ENCODE peak calls at places on chromosomes 12 and 14, in eight cellular contexts. A is lung, V is caudate nucleus, S is left lung, W is uterus, Y is fibroblast of lung, X is lower lobe of right lung, L is Panc1. R is an unnamed sample.

GRCh38 chr14:50530358-50530757 is 2.0 kb downstream of the MAP4K5 start:
- DNase-seq in V (no peak), Y (peak; percentile 47), X (no peak), S (no peak), A (no peak), W (no peak), L (no peak), R (no peak)

GRCh38 chr12:65609359-65609771 is 214.9 kb upstream of the HMGA2 start:
- DNase-seq in V (no peak), S (no peak), W (no peak), Y (peak; percentile 83), A (no peak), X (no peak), L (no peak), R (no peak)

GRCh38 chr12:46154221-46154975 is 114.4 kb downstream of the SLC38A1 start:
- DNase-seq in S (no peak), W (no peak), A (no peak), X (no peak), L (peak; percentile 62), V (no peak), Y (peak; percentile 37), R (no peak)

GRCh38 chr14:69320581-69321365 is 60.8 kb downstream of the GALNT16 start:
- DNase-seq in W (peak; percentile 8), Y (no peak), A (no peak), S (no peak), L (no peak), X (no peak), V (no peak), R (no peak)

GRCh38 chr14:102728509-102728908 is 48.7 kb upstream of the TRAF3 start:
- DNase-seq in S (no peak), V (no peak), W (no peak), L (no peak), Y (no peak), X (no peak), A (no peak), R (no peak)

GRCh38 chr12:57591567-57592325 is 754 bp downstream of the PIP4K2C start:
- DNase-seq in V (peak; percentile 49), S (no peak), W (no peak), L (no peak), X (no peak), Y (no peak), A (peak; percentile 36), R (no peak)

GRCh38 chr14:101068293-101068957 is 164.9 kb upstream of the RTL1 start:
- DNase-seq in L (no peak), Y (no peak), X (peak; percentile 32), S (peak; percentile 8), A (no peak), W (peak; percentile 5), V (no peak), R (no peak)

GRCh38 chr14:35390577-35391387 is 13.8 kb downstream of the NFKBIA start:
- DNase-seq in X (no peak), L (no peak), A (no peak), S (no peak), Y (no peak), W (no peak), V (no peak), R (no peak)

GRCh38 chr14:54312166-54312801 is 84.5 kb upstream of the CDKN3 start:
- DNase-seq in V (no peak), Y (peak; percentile 82), A (no peak), S (no peak), X (no peak), W (no peak), L (no peak), R (no peak)

GRCh38 chr12:85445060-85445938 is 165.3 kb downstream of the ALX1 start:
- DNase-seq in Y (no peak), W (no peak), S (no peak), V (no peak), X (no peak), A (no peak), L (no peak), R (no peak)

GRCh38 chr12:12683725-12684124 is 12.3 kb downstream of the GPR19 start:
- DNase-seq in S (no peak), W (no peak), V (no peak), X (no peak), Y (no peak), L (no peak), A (no peak), R (no peak)

GRCh38 chr14:78836777-78837176 is 666.6 kb downstream of the NRXN3 start:
- DNase-seq in V (no peak), Y (peak; percentile 46), L (peak; percentile 38), W (no peak), A (peak; percentile 34), S (no peak), X (no peak), R (no peak)

GRCh38 chr14:46571970-46572369 is 79.6 kb downstream of the RPL10L start:
- DNase-seq in X (no peak), S (no peak), W (no peak), Y (no peak), V (no peak), L (no peak), A (no peak), R (no peak)

GRCh38 chr14:64080452-64080851 is 213.7 kb downstream of the ESR2 start:
- DNase-seq in Y (no peak), S (no peak), A (no peak), V (no peak), L (no peak), W (no peak), X (no peak), R (no peak)

GRCh38 chr12:132608231-132609171 is 1.9 kb downstream of the LRCOL1 start:
- DNase-seq in L (no peak), A (no peak), V (no peak), S (no peak), X (no peak), Y (peak; percentile 58), W (no peak), R (no peak)

GRCh38 chr12:50234347-50234746 is 49.0 kb downstream of the LIMA1 start:
- DNase-seq in V (no peak), W (no peak), Y (no peak), L (no peak), S (no peak), A (no peak), X (no peak), R (no peak)

GRCh38 chr14:45251912-45252311 is 1.1 kb downstream of the MIS18BP1 start:
- DNase-seq in W (no peak), Y (peak; percentile 29), S (no peak), L (no peak), X (no peak), A (no peak), V (no peak), R (no peak)

DNA sequence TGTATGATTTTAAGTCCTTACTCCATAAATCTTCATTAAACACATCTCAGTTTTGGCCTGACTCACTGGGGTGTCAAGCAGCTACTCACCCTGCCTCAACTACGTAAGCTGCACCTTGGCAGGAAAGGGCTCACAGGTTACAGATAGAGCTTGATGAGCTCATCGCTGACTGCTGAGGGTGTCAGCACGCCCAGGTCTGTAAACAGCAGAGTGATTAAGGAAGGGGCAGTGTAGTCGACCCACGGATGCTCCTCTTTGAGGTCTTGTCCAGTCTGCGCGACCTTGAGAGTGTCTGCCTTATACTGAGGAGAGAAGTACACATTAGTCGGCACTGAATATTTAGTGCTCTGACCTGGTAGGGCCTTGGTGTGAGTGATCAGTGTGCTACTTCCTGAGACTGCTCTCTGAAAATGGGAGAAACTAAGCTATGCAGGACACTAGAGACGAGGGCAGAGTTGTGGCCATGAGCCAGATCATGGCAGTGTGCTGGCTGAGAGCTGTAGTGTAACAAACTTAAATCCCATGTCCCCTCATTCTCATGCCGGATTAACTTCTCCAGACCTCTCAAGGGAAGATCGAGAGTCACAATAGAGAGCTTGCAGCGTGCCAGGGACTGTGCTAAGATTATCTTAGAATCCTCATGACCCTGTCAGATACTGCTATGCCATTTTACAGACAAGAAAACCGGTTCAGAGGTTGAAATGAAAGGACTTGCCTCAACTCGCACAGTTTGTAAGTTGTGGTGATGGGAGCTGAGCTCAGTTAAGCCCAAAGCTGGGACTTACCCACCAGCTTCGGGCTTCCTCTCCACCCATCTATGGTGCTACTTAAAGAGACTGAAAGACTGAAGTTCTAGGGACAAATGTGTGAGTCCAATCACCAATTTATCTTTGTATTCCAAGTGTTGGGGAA is 11.6 kb downstream of the EIF2B1 start:
- DNase-seq in X (no peak), Y (no peak), S (no peak), A (no peak), W (no peak), V (no peak), L (no peak), R (no peak)
- H3K27ac ChIP-seq in X (no peak overlapping the region), Y (no peak overlapping the region), S (no peak overlapping the region), A (no peak overlapping the region), W (no peak overlapping the region), V (no peak overlapping the region), L (no peak overlapping the region), R (no peak overlapping the region)

GRCh38 chr12:89664441-89664840 is 44.2 kb downstream of the ATP2B1 start:
- DNase-seq in Y (no peak), V (no peak), X (no peak), L (no peak), A (no peak), S (no peak), W (no peak), R (no peak)
- H3K27ac ChIP-seq in Y (no peak overlapping the region), V (peak overlapping the region; percentile 63), X (no peak overlapping the region), L (peak overlapping the region; percentile 29), A (no peak overlapping the region), S (no peak overlapping the region), W (no peak overlapping the region), R (no peak overlapping the region)

DNA sequence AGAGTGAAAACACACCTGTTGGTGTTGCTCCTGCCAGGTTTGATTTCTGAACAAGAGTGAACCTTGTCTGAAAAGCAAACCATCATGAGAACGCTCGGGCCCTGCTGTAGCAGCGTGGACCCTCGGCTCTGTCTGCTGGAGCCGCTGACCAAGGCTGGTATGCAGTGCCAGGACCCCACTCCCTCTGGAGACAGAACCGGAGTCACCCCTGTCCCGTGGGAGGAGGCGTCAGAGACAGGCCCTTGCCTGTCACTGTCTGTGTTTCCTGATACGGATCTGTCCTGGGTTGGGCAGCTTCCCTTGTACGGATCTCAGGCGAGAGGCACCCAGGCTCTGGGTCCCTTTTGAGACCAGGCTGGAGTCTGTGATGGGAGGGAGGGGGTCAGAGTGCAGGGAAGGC is 111.6 kb downstream of the ADGRD1 start:
- DNase-seq in W (peak; percentile 6), Y (no peak), V (no peak), X (no peak), L (no peak), S (no peak), A (no peak), R (no peak)
- H3K27ac ChIP-seq in W (no peak overlapping the region), Y (no peak overlapping the region), V (no peak overlapping the region), X (no peak overlapping the region), L (no peak overlapping the region), S (no peak overlapping the region), A (no peak overlapping the region), R (no peak overlapping the region)

GRCh38 chr14:89241934-89242670 is 174.9 kb downstream of the FOXN3 start:
- DNase-seq in V (no peak), A (no peak), X (no peak), W (no peak), L (no peak), Y (no peak), S (no peak), R (no peak)

GRCh38 chr14:89241265-89241664 is 175.8 kb downstream of the FOXN3 start:
- DNase-seq in Y (no peak), S (no peak), X (no peak), A (no peak), V (no peak), L (no peak), W (no peak), R (no peak)

GRCh38 chr14:89243765-89244164 is 173.3 kb downstream of the FOXN3 start:
- DNase-seq in V (no peak), L (no peak), W (no peak), X (no peak), S (no peak), Y (no peak), A (no peak), R (no peak)

GRCh38 chr14:89243286-89243685 is 173.7 kb downstream of the FOXN3 start:
- DNase-seq in A (no peak), S (no peak), L (no peak), Y (no peak), X (no peak), V (no peak), W (no peak), R (no peak)

GRCh38 chr14:89242871-89243270 is 174.2 kb downstream of the FOXN3 start:
- DNase-seq in V (no peak), L (no peak), W (no peak), A (no peak), Y (no peak), S (no peak), X (no peak), R (no peak)
- H3K27ac ChIP-seq in V (no peak overlapping the region), L (no peak overlapping the region), W (peak overlapping the region; percentile 64), A (no peak overlapping the region), Y (no peak overlapping the region), S (no peak overlapping the region), X (no peak overlapping the region), R (no peak overlapping the region)